ENCODE peak calls at places on chromosomes 3 and 15, in six cellular contexts. V, Y, G, X, S and J are unnamed samples.

GRCh38 chr3:58176827-58177489 is 33.8 kb downstream of the DNASE1L3 start:
- DNase-seq in V (no peak), Y (no peak), G (no peak), X (no peak), S (no peak), J (no peak)

GRCh38 chr3:79937567-79937966 is 169.8 kb upstream of the ROBO1 start:
- DNase-seq in V (no peak), Y (peak; percentile 32), G (no peak), X (no peak), S (no peak), J (no peak)

GRCh38 chr3:155032918-155033317 is 47.2 kb upstream of the MME start:
- DNase-seq in V (no peak), Y (no peak), G (no peak), X (no peak), S (no peak), J (no peak)

GRCh38 chr3:12560505-12561188 is 3.8 kb downstream of the MKRN2 start:
- DNase-seq in V (no peak), Y (no peak), G (no peak), X (no peak), S (no peak), J (no peak)

GRCh38 chr3:64666171-64666581 is 21.6 kb downstream of the ADAMTS9 start:
- DNase-seq in V (no peak), Y (no peak), G (no peak), X (no peak), S (no peak), J (no peak)

GRCh38 chr3:190517696-190518095 is 3.8 kb downstream of the IL1RAP start:
- DNase-seq in V (no peak), Y (no peak), G (no peak), X (no peak), S (no peak), J (no peak)

GRCh38 chr15:48996276-48996675 is 32.6 kb upstream of the SHC4 start:
- DNase-seq in V (no peak), Y (no peak), G (no peak), X (no peak), S (no peak), J (no peak)

GRCh38 chr15:74240002-74240568 is 4.0 kb downstream of the CCDC33 start:
- DNase-seq in V (peak; percentile 95), Y (peak; percentile 86), G (peak; percentile 40), X (peak; percentile 88), S (peak; percentile 71), J (peak; percentile 18)

GRCh38 chr15:45027220-45027619 is 4.2 kb downstream of the SORD start:
- DNase-seq in V (no peak), Y (no peak), G (no peak), X (no peak), S (no peak), J (no peak)

GRCh38 chr15:39331584-39331983 is 249.3 kb upstream of the THBS1 start:
- DNase-seq in V (no peak), Y (no peak), G (no peak), X (no peak), S (no peak), J (no peak)

GRCh38 chr3:1275495-1275894 is 182.7 kb downstream of the CNTN6 start:
- DNase-seq in V (no peak), Y (no peak), G (no peak), X (no peak), S (no peak), J (no peak)

GRCh38 chr3:150049317-150049716 is 78.6 kb upstream of the PFN2 start:
- DNase-seq in V (no peak), Y (no peak), G (no peak), X (no peak), S (no peak), J (no peak)

GRCh38 chr15:44676676-44677075 is 13.2 kb upstream of the SPG11 start:
- DNase-seq in V (no peak), Y (no peak), G (no peak), X (no peak), S (no peak), J (no peak)

GRCh38 chr15:40739042-40739441 is 16.0 kb downstream of the RMDN3 start:
- DNase-seq in V (no peak), Y (no peak), G (no peak), X (no peak), S (no peak), J (no peak)

GRCh38 chr15:89795996-89796395 is 18.7 kb downstream of the ANPEP start:
- DNase-seq in V (no peak), Y (no peak), G (no peak), X (no peak), S (no peak), J (no peak)

GRCh38 chr3:49967307-49967706 is 27.4 kb downstream of the RBM6 start:
- DNase-seq in V (no peak), Y (no peak), G (no peak), X (no peak), S (no peak), J (no peak)

GRCh38 chr15:68330911-68331310 is 53.4 kb downstream of the FEM1B start:
- DNase-seq in V (no peak), Y (no peak), G (no peak), X (no peak), S (no peak), J (no peak)

GRCh38 chr15:91100561-91101355 is 701 bp downstream of the SV2B start:
- DNase-seq in V (no peak), Y (no peak), G (no peak), X (no peak), S (no peak), J (no peak)

GRCh38 chr3:149717391-149718056 is 34.8 kb downstream of the COMMD2 start:
- DNase-seq in V (peak; percentile 45), Y (peak; percentile 46), G (peak; percentile 51), X (peak; percentile 41), S (no peak), J (peak; percentile 74)

GRCh38 chr3:127068111-127068810 is 85.3 kb downstream of the PLXNA1 start:
- DNase-seq in V (no peak), Y (no peak), G (no peak), X (no peak), S (no peak), J (no peak)

GRCh38 chr3:159273070-159273469 is 471.2 kb downstream of the MFSD1 start:
- DNase-seq in V (no peak), Y (no peak), G (no peak), X (no peak), S (no peak), J (no peak)

GRCh38 chr15:89196994-89197393 is 24.4 kb downstream of the RLBP1 start:
- DNase-seq in V (peak; percentile 37), Y (no peak), G (peak; percentile 15), X (peak; percentile 44), S (no peak), J (no peak)

GRCh38 chr15:48182749-48183148 is 4.7 kb upstream of the MYEF2 start:
- DNase-seq in V (no peak), Y (no peak), G (no peak), X (no peak), S (no peak), J (no peak)

GRCh38 chr3:51535146-51536019 is 3.1 kb upstream of the RAD54L2 start:
- DNase-seq in V (no peak), Y (no peak), G (no peak), X (no peak), S (no peak), J (no peak)

GRCh38 chr3:70972855-70973254 is 610.7 kb downstream of the FOXP1 start:
- DNase-seq in V (no peak), Y (no peak), G (no peak), X (no peak), S (no peak), J (no peak)

GRCh38 chr15:79058260-79058850 is 32.2 kb downstream of the RASGRF1 start:
- DNase-seq in V (no peak), Y (no peak), G (no peak), X (no peak), S (no peak), J (no peak)

GRCh38 chr3:134618986-134619615 is 31.7 kb downstream of the KY start:
- DNase-seq in V (peak; percentile 13), Y (no peak), G (no peak), X (no peak), S (no peak), J (no peak)

GRCh38 chr3:183381179-183381578 is 47.2 kb downstream of the MCF2L2 start:
- DNase-seq in V (no peak), Y (peak; percentile 63), G (no peak), X (no peak), S (no peak), J (no peak)

GRCh38 chr3:127011270-127011992 is 28.5 kb downstream of the PLXNA1 start:
- DNase-seq in V (no peak), Y (no peak), G (no peak), X (no peak), S (no peak), J (no peak)

DNA sequence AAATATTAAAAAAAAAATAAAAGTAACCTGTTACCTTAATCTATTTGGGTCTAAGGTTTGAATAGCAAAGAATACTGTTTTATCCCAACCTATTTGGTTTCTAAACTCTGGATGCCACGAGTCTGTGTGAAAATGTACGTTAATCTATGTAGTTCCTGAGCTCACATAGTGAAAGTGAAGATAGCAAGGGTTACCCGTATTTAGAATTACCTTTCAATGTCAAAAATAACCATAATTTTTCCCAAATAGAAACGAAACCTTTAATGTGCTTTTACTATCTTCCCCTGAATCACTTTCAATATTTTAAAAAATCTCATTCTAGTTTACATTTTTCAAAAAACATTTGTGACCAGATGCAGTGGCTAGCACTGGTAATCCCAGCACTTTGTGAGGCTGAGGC is 5.8 kb upstream of the USP50 start:
- DNase-seq in V (no peak), Y (no peak), G (no peak), X (no peak), S (no peak), J (no peak)
- TF ChIP-seq POLR2AphosphoS5 in V (no peak), Y (no peak), G (no peak), X (no peak), S (no peak), J (no peak)

GRCh38 chr3:128486692-128487537 is 6.1 kb downstream of the GATA2 start:
- DNase-seq in V (no peak), Y (no peak), G (no peak), X (no peak), S (no peak), J (no peak)

GRCh38 chr3:128487538-128487812 is 5.5 kb downstream of the GATA2 start:
- DNase-seq in V (no peak), Y (no peak), G (no peak), X (no peak), S (no peak), J (no peak)

GRCh38 chr3:128484404-128485282 is 8.4 kb downstream of the GATA2 start:
- DNase-seq in V (no peak), Y (no peak), G (no peak), X (no peak), S (no peak), J (no peak)

GRCh38 chr3:128485283-128486156 is 7.5 kb downstream of the GATA2 start:
- DNase-seq in V (no peak), Y (no peak), G (no peak), X (no peak), S (no peak), J (no peak)

GRCh38 chr3:128486157-128486691 is 6.8 kb downstream of the GATA2 start:
- DNase-seq in V (no peak), Y (no peak), G (no peak), X (no peak), S (no peak), J (no peak)
- TF ChIP-seq POLR2AphosphoS5 in V (no peak), Y (no peak), G (no peak), X (no peak), S (no peak), J (no peak)

GRCh38 chr3:112681822-112682325 is 40.9 kb upstream of the CCDC80 start:
- DNase-seq in V (no peak), Y (no peak), G (no peak), X (no peak), S (no peak), J (no peak)
- TF ChIP-seq POLR2AphosphoS5 in V (no peak), Y (no peak), G (no peak), X (no peak), S (no peak), J (no peak)

GRCh38 chr3:15512173-15512572 is 9.3 kb downstream of the COLQ start:
- DNase-seq in V (peak; percentile 69), Y (peak; percentile 88), G (no peak), X (no peak), S (no peak), J (no peak)
- TF ChIP-seq POLR2AphosphoS5 in V (peak; percentile 21), Y (no peak), G (no peak), X (no peak), S (no peak), J (no peak)